ENCODE peak calls at places on chromosomes 11 and 22, in five cellular contexts. H is tibial nerve, Q is IMR-90, I is bronchial epithelial cell, X is cardiac muscle cell. W is an unnamed sample.

GRCh38 chr22:29187831-29188230 is 17.9 kb upstream of the EMID1 start:
- DNase-seq in H (no peak), Q (no peak), I (no peak), X (no peak), W (no peak)

GRCh38 chr11:124859171-124859570 is 6.1 kb upstream of the ROBO3 start:
- DNase-seq in H (no peak), Q (no peak), X (no peak), I (no peak), W (no peak)

GRCh38 chr11:41189711-41190477 is 269.6 kb downstream of the LRRC4C start:
- DNase-seq in H (no peak), Q (no peak), I (no peak), X (no peak), W (no peak)

GRCh38 chr11:44559207-44559943 is 6.1 kb upstream of the CD82 start:
- DNase-seq in X (no peak), Q (no peak), I (no peak), H (no peak), W (no peak)

GRCh38 chr11:69215784-69216415 is 60.2 kb downstream of the SMIM38 start:
- DNase-seq in I (peak), X (no peak), Q (peak), H (no peak), W (no peak)

GRCh38 chr22:28019881-28020861 is 101.1 kb upstream of the PITPNB start:
- DNase-seq in X (peak), Q (peak), H (peak), I (peak), W (peak)

GRCh38 chr11:128361451-128362020 is 225.8 kb downstream of the ETS1 start:
- DNase-seq in I (peak), Q (peak), X (peak), H (no peak), W (no peak)

GRCh38 chr11:100677796-100678195 is 9.3 kb upstream of the ARHGAP42 start:
- DNase-seq in H (no peak), I (no peak), X (no peak), Q (no peak), W (no peak)

GRCh38 chr11:66432597-66432996 is 6.1 kb downstream of the MRPL11 start:
- DNase-seq in Q (no peak), H (no peak), X (no peak), I (no peak), W (no peak)

GRCh38 chr11:28835790-28836189 is 727.6 kb downstream of the METTL15 start:
- DNase-seq in X (no peak), Q (peak), I (peak), H (no peak), W (no peak)

GRCh38 chr11:77062924-77063323 is 3.8 kb upstream of the CAPN5 start:
- DNase-seq in I (peak), Q (no peak), H (no peak), X (no peak), W (no peak)
- TF ChIP-seq CTCF in I (peak), Q (no peak), H (no peak), X (peak), W (no peak)

DNA sequence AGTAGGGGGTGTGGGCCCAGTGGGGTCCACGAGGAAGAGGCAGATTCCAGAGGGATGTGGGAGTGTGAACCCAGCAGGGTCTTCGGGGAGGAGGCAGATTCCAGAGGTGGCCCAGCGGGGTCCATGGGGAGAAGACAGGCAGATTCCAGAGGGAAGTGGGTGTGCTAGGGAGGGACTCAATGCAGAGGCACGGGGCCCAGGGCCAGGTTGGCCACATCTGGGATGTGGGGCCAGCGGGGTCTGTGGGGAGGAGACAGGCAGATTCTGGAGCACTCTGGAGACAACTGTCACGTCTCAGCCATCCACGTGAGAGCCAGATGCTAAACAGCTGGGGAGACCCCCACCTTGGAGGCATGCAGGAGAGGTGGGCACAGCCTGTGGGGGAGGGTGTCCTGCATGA is 582.6 kb downstream of the TBC1D22A start:
- DNase-seq in I (no peak), Q (no peak), H (no peak), X (no peak), W (no peak)
- TF ChIP-seq CTCF in I (no peak), Q (no peak), H (no peak), X (no peak), W (no peak)

GRCh38 chr11:103927535-103927934 is 108.9 kb upstream of the DDI1 start:
- DNase-seq in H (no peak), I (peak), Q (peak), X (peak), W (no peak)
- TF ChIP-seq CTCF in H (no peak), I (peak), Q (peak), X (peak), W (peak)

GRCh38 chr11:34585870-34586654 is 34.8 kb upstream of the EHF start:
- DNase-seq in X (peak), I (peak), Q (peak), H (no peak), W (peak)
- TF ChIP-seq CTCF in X (peak), I (peak), Q (peak), H (peak), W (peak)

GRCh38 chr22:23750744-23751440 is at the start of gene ZNF70:
- DNase-seq in H (peak), X (peak), I (peak), Q (peak), W (no peak)
- TF ChIP-seq CTCF in H (no peak), X (peak), I (no peak), Q (peak), W (peak)

GRCh38 chr11:119473226-119473625 is 50.3 kb upstream of the THY1 start:
- DNase-seq in Q (no peak), I (no peak), H (no peak), X (no peak), W (no peak)

GRCh38 chr11:119476666-119477331 is 53.8 kb upstream of the THY1 start:
- DNase-seq in Q (no peak), X (no peak), H (no peak), I (no peak), W (no peak)

GRCh38 chr11:119476038-119476437 is 53.1 kb upstream of the THY1 start:
- DNase-seq in H (no peak), I (no peak), Q (no peak), X (no peak), W (no peak)

GRCh38 chr11:119473901-119474681 is 51.1 kb upstream of the THY1 start:
- DNase-seq in I (no peak), H (no peak), Q (no peak), X (no peak), W (no peak)

GRCh38 chr11:119474682-119475596 is 52.0 kb upstream of the THY1 start:
- DNase-seq in I (peak), X (peak), Q (peak), H (peak), W (peak)
- TF ChIP-seq CTCF in I (peak), X (peak), Q (peak), H (peak), W (peak)